ENCODE peak calls at places on chromosomes 13 and 19, in six cellular contexts. One of them, this sample, is unnamed.

GRCh38 chr19:42277821-42278809 is 9.1 kb downstream of the CIC start:
- DNase-seq in iris pigment epithelial cell: no peak
- DNase-seq in osteocyte: peak
- DNase-seq in DMS 273 treated with DMSO at 0.1 percent for 48 hours: peak
- DNase-seq in HTR-8/SVneo: no peak
- DNase-seq in kidney: peak
- DNase-seq in this sample: peak

GRCh38 chr19:32566246-32566830 is 14.7 kb upstream of the PDCD5 start:
- DNase-seq in osteocyte: peak
- DNase-seq in kidney: no peak
- DNase-seq in iris pigment epithelial cell: no peak
- DNase-seq in DMS 273 treated with DMSO at 0.1 percent for 48 hours: peak
- DNase-seq in HTR-8/SVneo: no peak
- DNase-seq in this sample: peak

GRCh38 chr19:4908781-4909171 is 525 bp upstream of the UHRF1 start:
- DNase-seq in DMS 273 treated with DMSO at 0.1 percent for 48 hours: no peak
- DNase-seq in osteocyte: no peak
- DNase-seq in kidney: peak
- DNase-seq in iris pigment epithelial cell: no peak
- DNase-seq in HTR-8/SVneo: no peak
- DNase-seq in this sample: no peak

GRCh38 chr19:8262431-8262830 is 45.7 kb downstream of the CD320 start:
- DNase-seq in HTR-8/SVneo: no peak
- DNase-seq in osteocyte: no peak
- DNase-seq in DMS 273 treated with DMSO at 0.1 percent for 48 hours: no peak
- DNase-seq in iris pigment epithelial cell: no peak
- DNase-seq in kidney: peak
- DNase-seq in this sample: no peak

GRCh38 chr13:76579701-76580100 is 306.5 kb downstream of the KCTD12 start:
- DNase-seq in osteocyte: no peak
- DNase-seq in iris pigment epithelial cell: no peak
- DNase-seq in kidney: no peak
- DNase-seq in DMS 273 treated with DMSO at 0.1 percent for 48 hours: no peak
- DNase-seq in HTR-8/SVneo: no peak
- DNase-seq in this sample: no peak

GRCh38 chr19:35090160-35090794 is 25.3 kb upstream of the FXYD3 start:
- DNase-seq in HTR-8/SVneo: peak
- DNase-seq in DMS 273 treated with DMSO at 0.1 percent for 48 hours: peak
- DNase-seq in osteocyte: no peak
- DNase-seq in kidney: no peak
- DNase-seq in iris pigment epithelial cell: peak
- DNase-seq in this sample: peak

GRCh38 chr13:83882626-83882959 is 319 bp upstream of the SLITRK1 start:
- DNase-seq in iris pigment epithelial cell: no peak
- DNase-seq in osteocyte: no peak
- DNase-seq in DMS 273 treated with DMSO at 0.1 percent for 48 hours: no peak
- DNase-seq in HTR-8/SVneo: no peak
- DNase-seq in kidney: no peak
- DNase-seq in this sample: no peak

GRCh38 chr13:26508885-26509284 is 48.6 kb upstream of the WASF3 start:
- DNase-seq in osteocyte: no peak
- DNase-seq in DMS 273 treated with DMSO at 0.1 percent for 48 hours: no peak
- DNase-seq in iris pigment epithelial cell: peak
- DNase-seq in HTR-8/SVneo: no peak
- DNase-seq in kidney: peak
- DNase-seq in this sample: no peak

GRCh38 chr19:14073925-14074838 is 1.6 kb downstream of the MISP3 start:
- DNase-seq in osteocyte: no peak
- DNase-seq in DMS 273 treated with DMSO at 0.1 percent for 48 hours: no peak
- DNase-seq in iris pigment epithelial cell: peak
- DNase-seq in HTR-8/SVneo: peak
- DNase-seq in kidney: peak
- DNase-seq in this sample: no peak

GRCh38 chr19:29566496-29567054 is 39.5 kb upstream of the POP4 start:
- DNase-seq in HTR-8/SVneo: no peak
- DNase-seq in DMS 273 treated with DMSO at 0.1 percent for 48 hours: no peak
- DNase-seq in osteocyte: no peak
- DNase-seq in kidney: no peak
- DNase-seq in iris pigment epithelial cell: no peak
- DNase-seq in this sample: no peak

GRCh38 chr13:43804461-43805070 is 17.8 kb upstream of the ENOX1 start:
- DNase-seq in kidney: no peak
- DNase-seq in osteocyte: no peak
- DNase-seq in DMS 273 treated with DMSO at 0.1 percent for 48 hours: peak
- DNase-seq in HTR-8/SVneo: no peak
- DNase-seq in iris pigment epithelial cell: peak
- DNase-seq in this sample: peak

GRCh38 chr13:50760751-50761150 is 82.7 kb downstream of the DLEU7 start:
- DNase-seq in kidney: no peak
- DNase-seq in HTR-8/SVneo: no peak
- DNase-seq in DMS 273 treated with DMSO at 0.1 percent for 48 hours: no peak
- DNase-seq in osteocyte: no peak
- DNase-seq in iris pigment epithelial cell: peak
- DNase-seq in this sample: no peak

GRCh38 chr19:49114630-49115363 is 627 bp downstream of the LIN7B start:
- DNase-seq in DMS 273 treated with DMSO at 0.1 percent for 48 hours: peak
- DNase-seq in osteocyte: no peak
- DNase-seq in HTR-8/SVneo: peak
- DNase-seq in kidney: peak
- DNase-seq in iris pigment epithelial cell: peak
- DNase-seq in this sample: peak

GRCh38 chr19:2507109-2507508 is 31.2 kb downstream of the GADD45B start:
- DNase-seq in iris pigment epithelial cell: peak
- DNase-seq in DMS 273 treated with DMSO at 0.1 percent for 48 hours: no peak
- DNase-seq in kidney: no peak
- DNase-seq in osteocyte: no peak
- DNase-seq in HTR-8/SVneo: no peak
- DNase-seq in this sample: no peak

GRCh38 chr13:40345149-40345514 is 321.3 kb downstream of the FOXO1 start:
- DNase-seq in osteocyte: no peak
- DNase-seq in HTR-8/SVneo: no peak
- DNase-seq in DMS 273 treated with DMSO at 0.1 percent for 48 hours: no peak
- DNase-seq in kidney: no peak
- DNase-seq in iris pigment epithelial cell: no peak
- DNase-seq in this sample: no peak

GRCh38 chr19:9768175-9769112 is at the start of gene ZNF846:
- DNase-seq in iris pigment epithelial cell: peak
- DNase-seq in osteocyte: peak
- DNase-seq in kidney: peak
- DNase-seq in DMS 273 treated with DMSO at 0.1 percent for 48 hours: peak
- DNase-seq in HTR-8/SVneo: peak
- DNase-seq in this sample: peak

GRCh38 chr13:87537946-87538345 is 133.2 kb upstream of the SLITRK5 start:
- DNase-seq in osteocyte: no peak
- DNase-seq in kidney: no peak
- DNase-seq in DMS 273 treated with DMSO at 0.1 percent for 48 hours: no peak
- DNase-seq in HTR-8/SVneo: no peak
- DNase-seq in iris pigment epithelial cell: no peak
- DNase-seq in this sample: no peak

GRCh38 chr13:89457977-89458376 is 1786.8 kb downstream of the SLITRK5 start:
- DNase-seq in osteocyte: no peak
- DNase-seq in HTR-8/SVneo: peak
- DNase-seq in DMS 273 treated with DMSO at 0.1 percent for 48 hours: no peak
- DNase-seq in kidney: no peak
- DNase-seq in iris pigment epithelial cell: peak
- DNase-seq in this sample: no peak

GRCh38 chr13:107202371-107203023 is 634.6 kb upstream of the ARGLU1 start:
- DNase-seq in iris pigment epithelial cell: peak
- DNase-seq in DMS 273 treated with DMSO at 0.1 percent for 48 hours: no peak
- DNase-seq in HTR-8/SVneo: no peak
- DNase-seq in kidney: no peak
- DNase-seq in osteocyte: no peak
- DNase-seq in this sample: no peak

GRCh38 chr19:51161266-51161665 is 19.2 kb downstream of the SIGLEC7 start:
- DNase-seq in DMS 273 treated with DMSO at 0.1 percent for 48 hours: no peak
- DNase-seq in kidney: no peak
- DNase-seq in HTR-8/SVneo: no peak
- DNase-seq in iris pigment epithelial cell: no peak
- DNase-seq in osteocyte: no peak
- DNase-seq in this sample: no peak

GRCh38 chr13:78602561-78603239 is 652 bp downstream of the POU4F1 start:
- DNase-seq in DMS 273 treated with DMSO at 0.1 percent for 48 hours: no peak
- DNase-seq in iris pigment epithelial cell: no peak
- DNase-seq in kidney: peak
- DNase-seq in osteocyte: no peak
- DNase-seq in HTR-8/SVneo: no peak
- DNase-seq in this sample: no peak

GRCh38 chr13:98677398-98677797 is 75.1 kb downstream of the SLC15A1 start:
- DNase-seq in HTR-8/SVneo: no peak
- DNase-seq in iris pigment epithelial cell: peak
- DNase-seq in osteocyte: no peak
- DNase-seq in kidney: no peak
- DNase-seq in DMS 273 treated with DMSO at 0.1 percent for 48 hours: no peak
- DNase-seq in this sample: no peak

GRCh38 chr19:48804496-48804895 is 6.3 kb downstream of the BCAT2 start:
- DNase-seq in iris pigment epithelial cell: no peak
- DNase-seq in HTR-8/SVneo: no peak
- DNase-seq in kidney: no peak
- DNase-seq in osteocyte: no peak
- DNase-seq in DMS 273 treated with DMSO at 0.1 percent for 48 hours: no peak
- DNase-seq in this sample: no peak

GRCh38 chr19:38251564-38252051 is 4.6 kb downstream of the PPP1R14A start:
- DNase-seq in osteocyte: no peak
- DNase-seq in kidney: peak
- DNase-seq in iris pigment epithelial cell: no peak
- DNase-seq in HTR-8/SVneo: no peak
- DNase-seq in DMS 273 treated with DMSO at 0.1 percent for 48 hours: peak
- DNase-seq in this sample: peak

GRCh38 chr13:92172191-92172590 is 773.8 kb downstream of the GPC5 start:
- DNase-seq in DMS 273 treated with DMSO at 0.1 percent for 48 hours: no peak
- DNase-seq in HTR-8/SVneo: no peak
- DNase-seq in kidney: no peak
- DNase-seq in iris pigment epithelial cell: no peak
- DNase-seq in osteocyte: no peak
- DNase-seq in this sample: no peak

GRCh38 chr13:76836311-76836710 is 49.9 kb downstream of the KCTD12 start:
- DNase-seq in kidney: no peak
- DNase-seq in DMS 273 treated with DMSO at 0.1 percent for 48 hours: no peak
- DNase-seq in HTR-8/SVneo: no peak
- DNase-seq in iris pigment epithelial cell: peak
- DNase-seq in osteocyte: no peak
- DNase-seq in this sample: no peak

GRCh38 chr19:12867120-12868099 is 13.8 kb downstream of the DNASE2 start:
- DNase-seq in DMS 273 treated with DMSO at 0.1 percent for 48 hours: no peak
- DNase-seq in iris pigment epithelial cell: peak
- DNase-seq in kidney: peak
- DNase-seq in osteocyte: peak
- DNase-seq in HTR-8/SVneo: peak
- DNase-seq in this sample: no peak

GRCh38 chr19:39824143-39825092 is 9.5 kb downstream of the DYRK1B start:
- DNase-seq in DMS 273 treated with DMSO at 0.1 percent for 48 hours: no peak
- DNase-seq in HTR-8/SVneo: peak
- DNase-seq in iris pigment epithelial cell: peak
- DNase-seq in osteocyte: peak
- DNase-seq in kidney: peak
- DNase-seq in this sample: peak

GRCh38 chr13:91771229-91771628 is 372.8 kb downstream of the GPC5 start:
- DNase-seq in DMS 273 treated with DMSO at 0.1 percent for 48 hours: no peak
- DNase-seq in kidney: no peak
- DNase-seq in osteocyte: no peak
- DNase-seq in iris pigment epithelial cell: no peak
- DNase-seq in HTR-8/SVneo: no peak
- DNase-seq in this sample: no peak

GRCh38 chr19:2702170-2703076 is at the start of gene GNG7:
- DNase-seq in DMS 273 treated with DMSO at 0.1 percent for 48 hours: peak
- DNase-seq in kidney: peak
- DNase-seq in osteocyte: peak
- DNase-seq in HTR-8/SVneo: peak
- DNase-seq in iris pigment epithelial cell: peak
- DNase-seq in this sample: no peak

This sample was measured in NCI-H1694 treated with DMSO at 0.1 percent for 48 hours.